ENCODE peak calls at places on chromosomes 3 and 15, in four cellular contexts. One of them, this sample, is unnamed.

GRCh38 chr3:87350367-87351199 is 74.2 kb upstream of the POU1F1 start:
- DNase-seq in WTC11: no peak
- DNase-seq in K562: peak
- DNase-seq in GM12878: no peak
- DNase-seq in this sample: peak

GRCh38 chr3:16254933-16255725 is 9.6 kb downstream of the DPH3 start:
- DNase-seq in WTC11: no peak
- DNase-seq in K562: no peak
- DNase-seq in GM12878: no peak
- DNase-seq in this sample: no peak

GRCh38 chr3:174529298-174529697 is 329.8 kb upstream of the NAALADL2 start:
- DNase-seq in WTC11: peak
- DNase-seq in K562: no peak
- DNase-seq in GM12878: no peak
- DNase-seq in this sample: no peak

GRCh38 chr3:55515550-55516246 is 28.6 kb upstream of the WNT5A start:
- DNase-seq in WTC11: no peak
- DNase-seq in K562: no peak
- DNase-seq in GM12878: no peak
- DNase-seq in this sample: no peak

GRCh38 chr15:101382544-101382943 is 87.5 kb upstream of the SNRPA1 start:
- DNase-seq in WTC11: no peak
- DNase-seq in K562: no peak
- DNase-seq in GM12878: no peak
- DNase-seq in this sample: no peak

GRCh38 chr15:51696566-51696965 is 15.3 kb downstream of the SCG3 start:
- DNase-seq in WTC11: no peak
- DNase-seq in K562: no peak
- DNase-seq in GM12878: no peak
- DNase-seq in this sample: no peak

GRCh38 chr3:30805695-30806094 is 88.8 kb downstream of the GADL1 start:
- DNase-seq in WTC11: no peak
- DNase-seq in K562: no peak
- DNase-seq in GM12878: no peak
- DNase-seq in this sample: no peak

GRCh38 chr15:58465070-58465469 is 33.3 kb downstream of the LIPC start:
- DNase-seq in WTC11: no peak
- DNase-seq in K562: no peak
- DNase-seq in GM12878: no peak
- DNase-seq in this sample: no peak

GRCh38 chr15:69513450-69513849 is 60.8 kb downstream of the RPLP1 start:
- DNase-seq in WTC11: no peak
- DNase-seq in K562: no peak
- DNase-seq in GM12878: no peak
- DNase-seq in this sample: no peak

GRCh38 chr3:161215186-161215585 is 5.9 kb upstream of the NMD3 start:
- DNase-seq in WTC11: no peak
- DNase-seq in K562: no peak
- DNase-seq in GM12878: no peak
- DNase-seq in this sample: peak

GRCh38 chr3:10557250-10557649 is 51.9 kb upstream of the ATP2B2 start:
- DNase-seq in WTC11: no peak
- DNase-seq in K562: no peak
- DNase-seq in GM12878: no peak
- DNase-seq in this sample: no peak

GRCh38 chr15:75718326-75718725 is 5.7 kb upstream of the CSPG4 start:
- DNase-seq in WTC11: no peak
- DNase-seq in K562: no peak
- DNase-seq in GM12878: no peak
- DNase-seq in this sample: no peak

GRCh38 chr3:139104062-139104461 is 59.4 kb upstream of the PRR23C start:
- DNase-seq in WTC11: no peak
- DNase-seq in K562: no peak
- DNase-seq in GM12878: no peak
- DNase-seq in this sample: no peak

GRCh38 chr3:56933803-56934202 is 126.7 kb upstream of the SPATA12 start:
- DNase-seq in WTC11: no peak
- DNase-seq in K562: no peak
- DNase-seq in GM12878: no peak
- DNase-seq in this sample: no peak

GRCh38 chr3:45611619-45612018 is 17.1 kb downstream of the LIMD1 start:
- DNase-seq in WTC11: no peak
- DNase-seq in K562: no peak
- DNase-seq in GM12878: no peak
- DNase-seq in this sample: peak

GRCh38 chr15:24954783-24955548 is at the start of the genes SNRPN and SNURF:
- DNase-seq in WTC11: peak
- DNase-seq in K562: no peak
- DNase-seq in GM12878: peak
- DNase-seq in this sample: peak

GRCh38 chr3:55434789-55435188 is 52.3 kb downstream of the WNT5A start:
- DNase-seq in WTC11: peak
- DNase-seq in K562: peak
- DNase-seq in GM12878: no peak
- DNase-seq in this sample: no peak

GRCh38 chr3:126040386-126040785 is 43.5 kb downstream of the SLC41A3 start:
- DNase-seq in WTC11: no peak
- DNase-seq in K562: no peak
- DNase-seq in GM12878: no peak
- DNase-seq in this sample: no peak

GRCh38 chr3:134067311-134068161 is 37.8 kb upstream of the SLCO2A1 start:
- DNase-seq in WTC11: no peak
- DNase-seq in K562: no peak
- DNase-seq in GM12878: no peak
- DNase-seq in this sample: no peak

GRCh38 chr3:153252963-153253362 is 90.9 kb downstream of the RAP2B start:
- DNase-seq in WTC11: no peak
- DNase-seq in K562: no peak
- DNase-seq in GM12878: no peak
- DNase-seq in this sample: no peak
- TF ChIP-seq CREM in WTC11: no peak
- TF ChIP-seq CREM in K562: no peak
- TF ChIP-seq CREM in GM12878: no peak
- TF ChIP-seq CREM in this sample: no peak

GRCh38 chr3:160134964-160135363 is 90.3 kb upstream of the C3orf80 start:
- DNase-seq in WTC11: no peak
- DNase-seq in K562: no peak
- DNase-seq in GM12878: no peak
- DNase-seq in this sample: no peak

GRCh38 chr3:160133757-160134156 is 91.5 kb upstream of the C3orf80 start:
- DNase-seq in WTC11: peak
- DNase-seq in K562: peak
- DNase-seq in GM12878: no peak
- DNase-seq in this sample: peak

GRCh38 chr3:160135850-160136249 is 89.4 kb upstream of the C3orf80 start:
- DNase-seq in WTC11: no peak
- DNase-seq in K562: no peak
- DNase-seq in GM12878: no peak
- DNase-seq in this sample: no peak

GRCh38 chr3:160136421-160136820 is 88.8 kb upstream of the C3orf80 start:
- DNase-seq in WTC11: no peak
- DNase-seq in K562: no peak
- DNase-seq in GM12878: no peak
- DNase-seq in this sample: no peak

GRCh38 chr3:160134454-160134853 is 90.8 kb upstream of the C3orf80 start:
- DNase-seq in WTC11: no peak
- DNase-seq in K562: no peak
- DNase-seq in GM12878: no peak
- DNase-seq in this sample: no peak
- TF ChIP-seq CREM in WTC11: no peak
- TF ChIP-seq CREM in K562: no peak
- TF ChIP-seq CREM in GM12878: no peak
- TF ChIP-seq CREM in this sample: no peak

DNA sequence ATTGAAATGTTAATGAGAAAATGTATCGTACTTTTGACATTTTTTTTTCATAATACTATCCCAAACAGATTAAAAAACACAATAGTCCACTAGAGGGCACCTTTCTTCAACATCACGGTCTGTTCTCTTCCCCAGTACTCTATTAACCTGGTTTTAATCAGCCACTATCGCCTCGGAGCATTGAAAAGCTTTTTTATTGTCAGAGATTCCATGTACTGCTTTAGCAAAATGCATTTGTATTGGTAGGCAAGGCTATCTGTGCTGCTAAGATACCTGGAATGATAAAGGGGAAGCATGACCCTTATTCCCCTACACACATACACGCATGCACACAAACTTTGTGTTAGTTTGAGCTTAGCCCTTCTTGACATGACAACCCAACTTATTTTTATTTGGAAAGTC is 160.1 kb upstream of the IL12A start:
- DNase-seq in WTC11: no peak
- DNase-seq in K562: peak
- DNase-seq in GM12878: no peak
- DNase-seq in this sample: peak
- TF ChIP-seq CREM in WTC11: no peak
- TF ChIP-seq CREM in K562: no peak
- TF ChIP-seq CREM in GM12878: no peak
- TF ChIP-seq CREM in this sample: no peak

GRCh38 chr3:121649645-121650044 is 11.1 kb downstream of the HCLS1 start:
- DNase-seq in WTC11: no peak
- DNase-seq in K562: no peak
- DNase-seq in GM12878: no peak
- DNase-seq in this sample: no peak

GRCh38 chr3:121648219-121648958 is 12.3 kb downstream of the HCLS1 start:
- DNase-seq in WTC11: no peak
- DNase-seq in K562: no peak
- DNase-seq in GM12878: no peak
- DNase-seq in this sample: no peak

GRCh38 chr3:121654493-121655385 is 6.0 kb downstream of the HCLS1 start:
- DNase-seq in WTC11: no peak
- DNase-seq in K562: no peak
- DNase-seq in GM12878: peak
- DNase-seq in this sample: no peak

GRCh38 chr3:121651684-121652083 is 9.0 kb downstream of the HCLS1 start:
- DNase-seq in WTC11: no peak
- DNase-seq in K562: no peak
- DNase-seq in GM12878: no peak
- DNase-seq in this sample: peak
- TF ChIP-seq CREM in WTC11: no peak
- TF ChIP-seq CREM in K562: no peak
- TF ChIP-seq CREM in GM12878: no peak
- TF ChIP-seq CREM in this sample: no peak

DNA sequence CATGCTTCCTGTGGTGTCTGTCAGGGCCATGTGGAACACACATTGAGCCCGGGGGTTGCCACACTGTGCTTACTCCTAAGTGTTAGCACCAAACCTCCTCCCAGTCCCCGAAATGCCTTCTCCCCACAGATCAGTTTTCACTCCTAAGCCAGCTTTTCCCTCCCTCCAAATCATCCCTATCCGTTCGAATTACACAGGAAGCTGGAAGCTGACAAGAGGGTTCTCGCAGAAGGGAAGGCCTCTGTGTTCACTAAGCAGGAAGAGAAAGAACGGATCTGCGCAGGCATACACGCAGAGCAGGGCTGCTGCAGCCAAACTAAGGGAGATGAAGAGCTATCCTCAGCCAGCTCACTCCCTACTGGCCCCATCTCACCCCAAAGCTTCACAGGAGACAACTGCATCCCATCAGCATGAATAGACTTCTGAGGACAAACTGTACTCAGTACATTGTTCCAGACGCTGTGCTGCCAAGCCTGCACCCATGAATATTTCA is 32.3 kb downstream of the XXYLT1 start:
- DNase-seq in WTC11: no peak
- DNase-seq in K562: no peak
- DNase-seq in GM12878: no peak
- DNase-seq in this sample: no peak
- TF ChIP-seq CREM in WTC11: no peak
- TF ChIP-seq CREM in K562: no peak
- TF ChIP-seq CREM in GM12878: no peak
- TF ChIP-seq CREM in this sample: no peak

GRCh38 chr3:177446160-177446559 is 248.9 kb upstream of the TBL1XR1 start:
- DNase-seq in WTC11: no peak
- DNase-seq in K562: no peak
- DNase-seq in GM12878: no peak
- DNase-seq in this sample: no peak
- TF ChIP-seq CREM in WTC11: no peak
- TF ChIP-seq CREM in K562: no peak
- TF ChIP-seq CREM in GM12878: no peak
- TF ChIP-seq CREM in this sample: no peak